ENCODE peak calls at places on chromosomes 3 and 15, in four cellular contexts. One of them, this sample, is unnamed.

GRCh38 chr15:62625421-62626033 is 417.0 kb upstream of the TPM1 start:
- DNase-seq in CD8-positive, alpha-beta T cell: no peak
- DNase-seq in heart right ventricle: no peak
- DNase-seq in astrocyte: no peak
- DNase-seq in this sample: no peak

GRCh38 chr3:30615615-30616346 is 9.4 kb downstream of the TGFBR2 start:
- DNase-seq in CD8-positive, alpha-beta T cell: no peak
- DNase-seq in heart right ventricle: no peak
- DNase-seq in astrocyte: no peak
- DNase-seq in this sample: no peak

GRCh38 chr15:77647961-77648360 is 15.2 kb upstream of the LINGO1 start:
- DNase-seq in astrocyte: no peak
- DNase-seq in CD8-positive, alpha-beta T cell: no peak
- DNase-seq in heart right ventricle: no peak
- DNase-seq in this sample: no peak

GRCh38 chr3:4741404-4742307 is 237.6 kb upstream of the BHLHE40 start:
- DNase-seq in heart right ventricle: peak; percentile 87
- DNase-seq in CD8-positive, alpha-beta T cell: no peak
- DNase-seq in astrocyte: peak; percentile 100
- DNase-seq in this sample: no peak

GRCh38 chr3:150090006-150090405 is 119.3 kb upstream of the PFN2 start:
- DNase-seq in astrocyte: peak; percentile 76
- DNase-seq in heart right ventricle: no peak
- DNase-seq in CD8-positive, alpha-beta T cell: no peak
- DNase-seq in this sample: no peak

GRCh38 chr3:102682761-102683160 is 247.9 kb downstream of the ZPLD1 start:
- DNase-seq in CD8-positive, alpha-beta T cell: no peak
- DNase-seq in heart right ventricle: no peak
- DNase-seq in astrocyte: no peak
- DNase-seq in this sample: no peak

GRCh38 chr3:191882289-191882688 is 421.3 kb downstream of the PYDC2 start:
- DNase-seq in astrocyte: peak; percentile 63
- DNase-seq in heart right ventricle: no peak
- DNase-seq in CD8-positive, alpha-beta T cell: no peak
- DNase-seq in this sample: no peak

GRCh38 chr3:96347289-96347688 is 467.1 kb upstream of the EPHA6 start:
- DNase-seq in astrocyte: no peak
- DNase-seq in CD8-positive, alpha-beta T cell: no peak
- DNase-seq in heart right ventricle: no peak
- DNase-seq in this sample: no peak

GRCh38 chr3:94482686-94483085 is 419.8 kb downstream of the NSUN3 start:
- DNase-seq in heart right ventricle: no peak
- DNase-seq in astrocyte: no peak
- DNase-seq in CD8-positive, alpha-beta T cell: no peak
- DNase-seq in this sample: no peak

GRCh38 chr15:39785806-39786205 is 3.2 kb upstream of the FSIP1 start:
- DNase-seq in heart right ventricle: no peak
- DNase-seq in astrocyte: no peak
- DNase-seq in CD8-positive, alpha-beta T cell: no peak
- DNase-seq in this sample: no peak

GRCh38 chr15:52243697-52244555 is 51.7 kb downstream of the MYO5C start:
- DNase-seq in astrocyte: no peak
- DNase-seq in CD8-positive, alpha-beta T cell: no peak
- DNase-seq in heart right ventricle: no peak
- DNase-seq in this sample: peak; percentile 52

GRCh38 chr3:150309557-150309956 is 98.5 kb upstream of the TSC22D2 start:
- DNase-seq in heart right ventricle: no peak
- DNase-seq in CD8-positive, alpha-beta T cell: no peak
- DNase-seq in astrocyte: peak; percentile 76
- DNase-seq in this sample: no peak

GRCh38 chr3:150377601-150378466 is 30.3 kb upstream of the TSC22D2 start:
- DNase-seq in astrocyte: no peak
- DNase-seq in CD8-positive, alpha-beta T cell: no peak
- DNase-seq in heart right ventricle: no peak
- DNase-seq in this sample: no peak

GRCh38 chr3:187012609-187013051 is 82.3 kb downstream of the ST6GAL1 start:
- DNase-seq in astrocyte: no peak
- DNase-seq in heart right ventricle: peak; percentile 36
- DNase-seq in CD8-positive, alpha-beta T cell: peak; percentile 63
- DNase-seq in this sample: no peak

GRCh38 chr3:149596136-149596770 is 61.6 kb downstream of the WWTR1 start:
- DNase-seq in heart right ventricle: no peak
- DNase-seq in astrocyte: peak; percentile 49
- DNase-seq in CD8-positive, alpha-beta T cell: no peak
- DNase-seq in this sample: no peak

GRCh38 chr3:43995929-43996378 is 245.7 kb upstream of the TOPAZ1 start:
- DNase-seq in heart right ventricle: no peak
- DNase-seq in astrocyte: no peak
- DNase-seq in CD8-positive, alpha-beta T cell: no peak
- DNase-seq in this sample: no peak

GRCh38 chr3:55857635-55858034 is 370.5 kb upstream of the WNT5A start:
- DNase-seq in heart right ventricle: no peak
- DNase-seq in astrocyte: no peak
- DNase-seq in CD8-positive, alpha-beta T cell: no peak
- DNase-seq in this sample: no peak

GRCh38 chr3:152071924-152072323 is 196.8 kb upstream of the MBNL1 start:
- DNase-seq in astrocyte: peak; percentile 42
- DNase-seq in CD8-positive, alpha-beta T cell: no peak
- DNase-seq in heart right ventricle: no peak
- DNase-seq in this sample: no peak

GRCh38 chr15:66566963-66567531 is 1.2 kb upstream of the LCTL start:
- DNase-seq in astrocyte: peak; percentile 50
- DNase-seq in CD8-positive, alpha-beta T cell: peak; percentile 61
- DNase-seq in heart right ventricle: peak; percentile 65
- DNase-seq in this sample: peak; percentile 71

GRCh38 chr15:89772933-89773583 is 3.1 kb upstream of the MESP2 start:
- DNase-seq in CD8-positive, alpha-beta T cell: no peak
- DNase-seq in heart right ventricle: no peak
- DNase-seq in astrocyte: no peak
- DNase-seq in this sample: no peak

GRCh38 chr3:56799251-56799882 is 2.4 kb downstream of the ARHGEF3 start:
- DNase-seq in astrocyte: peak; percentile 39
- DNase-seq in heart right ventricle: no peak
- DNase-seq in CD8-positive, alpha-beta T cell: peak; percentile 59
- DNase-seq in this sample: no peak

GRCh38 chr3:70829101-70829500 is 516.7 kb upstream of the MDFIC2 start:
- DNase-seq in astrocyte: peak; percentile 97
- DNase-seq in heart right ventricle: peak; percentile 29
- DNase-seq in CD8-positive, alpha-beta T cell: no peak
- DNase-seq in this sample: no peak

GRCh38 chr3:177035678-177036077 is 161.6 kb downstream of the TBL1XR1 start:
- DNase-seq in astrocyte: no peak
- DNase-seq in CD8-positive, alpha-beta T cell: no peak
- DNase-seq in heart right ventricle: no peak
- DNase-seq in this sample: no peak

GRCh38 chr3:171865191-171865865 is 22.2 kb downstream of the TMEM212 start:
- DNase-seq in CD8-positive, alpha-beta T cell: no peak
- DNase-seq in heart right ventricle: no peak
- DNase-seq in astrocyte: no peak
- DNase-seq in this sample: no peak

GRCh38 chr3:57512174-57512573 is 32.0 kb downstream of the DNAH12 start:
- DNase-seq in CD8-positive, alpha-beta T cell: no peak
- DNase-seq in astrocyte: peak; percentile 5
- DNase-seq in heart right ventricle: no peak
- DNase-seq in this sample: no peak

GRCh38 chr3:183430325-183430957 is 2.0 kb upstream of the MCF2L2 start:
- DNase-seq in heart right ventricle: no peak
- DNase-seq in CD8-positive, alpha-beta T cell: no peak
- DNase-seq in astrocyte: no peak
- DNase-seq in this sample: no peak

GRCh38 chr3:64109438-64109837 is 86.1 kb upstream of the PSMD6 start:
- DNase-seq in heart right ventricle: peak; percentile 8
- DNase-seq in CD8-positive, alpha-beta T cell: no peak
- DNase-seq in astrocyte: no peak
- DNase-seq in this sample: no peak

GRCh38 chr3:196440696-196441095 is 8.5 kb upstream of the UBXN7 start:
- DNase-seq in heart right ventricle: no peak
- DNase-seq in CD8-positive, alpha-beta T cell: no peak
- DNase-seq in astrocyte: no peak
- DNase-seq in this sample: no peak

DNA sequence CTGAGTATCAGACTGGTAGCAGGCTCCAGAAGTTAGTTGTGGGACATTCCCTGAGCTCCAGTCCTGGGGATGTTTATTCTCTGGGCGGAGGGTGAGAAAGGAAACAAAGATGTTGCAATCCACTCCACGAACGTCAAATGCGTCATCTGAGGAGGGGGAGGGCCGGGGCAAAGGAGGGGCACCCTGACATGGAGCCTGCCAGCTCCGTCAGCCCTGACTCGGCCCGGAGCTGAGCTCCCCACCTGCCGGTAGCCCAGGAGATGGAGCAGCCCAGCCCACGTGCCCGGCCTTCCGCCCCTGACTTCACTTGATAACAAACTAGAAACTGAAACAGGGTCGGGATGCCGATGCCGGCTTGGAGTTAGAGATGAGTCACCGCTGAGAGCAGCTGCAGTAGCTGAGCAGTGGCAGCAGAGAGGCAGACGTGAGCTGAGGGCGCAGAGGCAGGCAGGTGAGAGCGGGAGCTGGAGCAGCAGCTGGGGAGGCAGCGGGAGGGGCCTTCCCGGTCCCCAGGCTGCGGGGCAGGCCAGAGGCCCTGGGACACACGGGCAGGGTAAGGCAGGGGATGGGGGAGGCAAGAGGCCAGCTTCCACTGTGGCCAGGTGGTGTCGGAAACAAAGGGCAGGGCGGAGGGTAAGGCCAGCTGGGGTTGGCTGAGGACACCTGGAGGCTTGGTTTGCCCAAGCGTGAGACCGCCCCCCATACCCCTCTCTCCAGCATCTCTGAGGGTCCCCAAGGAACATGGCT is at the start of gene ISG20:
- DNase-seq in astrocyte: peak; percentile 90
- DNase-seq in CD8-positive, alpha-beta T cell: peak; percentile 95
- DNase-seq in heart right ventricle: peak; percentile 88
- DNase-seq in this sample: peak; percentile 97
- TF ChIP-seq CTCF in astrocyte: peak; percentile 27
- TF ChIP-seq CTCF in CD8-positive, alpha-beta T cell: peak; percentile 63
- TF ChIP-seq CTCF in heart right ventricle: no peak
- TF ChIP-seq CTCF in this sample: peak; percentile 51

GRCh38 chr3:11619946-11620652 is 23.6 kb downstream of the VGLL4 start:
- DNase-seq in CD8-positive, alpha-beta T cell: no peak
- DNase-seq in heart right ventricle: no peak
- DNase-seq in astrocyte: no peak
- DNase-seq in this sample: no peak
- H3K27ac ChIP-seq in CD8-positive, alpha-beta T cell: no peak overlapping the region
- H3K27ac ChIP-seq in heart right ventricle: no peak overlapping the region
- H3K27ac ChIP-seq in astrocyte: no peak overlapping the region
- H3K27ac ChIP-seq in this sample: no peak overlapping the region

GRCh38 chr3:157906627-157907026 is 199.6 kb downstream of the SHOX2 start:
- DNase-seq in heart right ventricle: no peak
- DNase-seq in astrocyte: peak; percentile 1
- DNase-seq in CD8-positive, alpha-beta T cell: no peak
- DNase-seq in this sample: no peak
- TF ChIP-seq CTCF in heart right ventricle: no peak
- TF ChIP-seq CTCF in astrocyte: no peak
- TF ChIP-seq CTCF in CD8-positive, alpha-beta T cell: no peak
- TF ChIP-seq CTCF in this sample: no peak

GRCh38 chr15:98666841-98667240 is 18.5 kb downstream of the IGF1R start:
- DNase-seq in CD8-positive, alpha-beta T cell: no peak
- DNase-seq in astrocyte: no peak
- DNase-seq in heart right ventricle: no peak
- DNase-seq in this sample: no peak
- H3K27ac ChIP-seq in CD8-positive, alpha-beta T cell: no peak overlapping the region
- H3K27ac ChIP-seq in astrocyte: no peak overlapping the region
- H3K27ac ChIP-seq in heart right ventricle: peak overlapping the region; percentile 80
- H3K27ac ChIP-seq in this sample: no peak overlapping the region

DNA sequence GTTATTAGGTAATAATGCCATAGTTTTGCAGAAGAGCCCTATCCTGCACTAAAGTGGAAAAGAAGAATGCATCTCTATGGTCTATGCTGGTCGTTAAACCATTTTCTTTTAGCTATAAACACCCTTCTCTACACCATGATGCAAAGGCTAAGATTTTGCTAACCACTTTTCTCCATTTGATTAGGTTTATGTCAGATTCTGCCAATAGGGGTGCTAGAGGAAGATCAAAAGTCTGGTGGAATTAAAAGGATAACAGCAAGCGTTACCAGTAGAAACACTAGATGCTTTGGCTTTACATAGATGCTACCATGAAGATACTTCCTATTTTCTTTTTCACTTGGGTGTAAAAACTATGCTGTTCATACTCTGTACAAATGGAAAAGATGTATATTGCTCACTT is 669.8 kb upstream of the ARPP21 start:
- DNase-seq in astrocyte: no peak
- DNase-seq in CD8-positive, alpha-beta T cell: no peak
- DNase-seq in heart right ventricle: no peak
- DNase-seq in this sample: no peak
- TF ChIP-seq CTCF in astrocyte: no peak
- TF ChIP-seq CTCF in CD8-positive, alpha-beta T cell: no peak
- TF ChIP-seq CTCF in heart right ventricle: no peak
- TF ChIP-seq CTCF in this sample: no peak

DNA sequence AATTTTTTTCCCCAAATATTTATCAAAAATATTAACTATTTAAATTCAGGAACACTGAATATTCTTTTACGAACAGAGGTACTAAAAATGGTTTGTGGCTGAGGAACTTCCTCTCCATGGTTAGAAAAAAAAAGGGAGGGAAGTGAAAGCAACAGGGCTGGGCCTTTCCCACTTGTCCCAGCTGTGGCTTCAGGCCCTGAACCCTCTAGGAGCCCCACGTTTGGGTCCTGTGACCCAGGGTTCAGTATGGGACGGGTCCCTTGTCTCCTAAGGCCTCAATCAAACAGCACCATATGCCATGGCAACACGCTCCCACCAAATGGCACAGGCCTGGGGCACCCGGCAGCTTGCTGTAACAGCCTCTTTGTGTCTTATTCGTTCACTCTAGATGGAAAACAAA is 32.4 kb downstream of the POC1A start:
- DNase-seq in CD8-positive, alpha-beta T cell: no peak
- DNase-seq in astrocyte: no peak
- DNase-seq in heart right ventricle: no peak
- DNase-seq in this sample: no peak
- H3K27ac ChIP-seq in CD8-positive, alpha-beta T cell: no peak overlapping the region
- H3K27ac ChIP-seq in astrocyte: no peak overlapping the region
- H3K27ac ChIP-seq in heart right ventricle: peak overlapping the region; percentile 85
- H3K27ac ChIP-seq in this sample: peak overlapping the region; percentile 67